ENCODE peak calls at places on chromosomes 7 and 10, in seven cellular contexts. G is IMR-90, Y is astrocyte of the spinal cord, T is GOT3, S is iPS DF 19.7, Z is Right ventricle myocardium superior, L is fibroblast of gingiva. Q is an unnamed sample.

GRCh38 chr7:26705567-26705966 is 158.8 kb downstream of the SKAP2 start:
- DNase-seq in G (peak), Y (peak), T (no peak), S (no peak), Z (no peak), L (peak), Q (peak)

GRCh38 chr10:12181065-12181775 is 14.5 kb downstream of the NUDT5 start:
- DNase-seq in G (no peak), Y (peak), T (no peak), S (no peak), Z (no peak), L (no peak), Q (peak)

GRCh38 chr10:30803901-30804322 is 174.4 kb upstream of the LYZL2 start:
- DNase-seq in G (peak), Y (peak), T (no peak), S (no peak), Z (peak), L (peak), Q (peak)

GRCh38 chr10:68073631-68074403 is 1.3 kb downstream of the HERC4 start:
- DNase-seq in G (peak), Y (no peak), T (no peak), S (no peak), Z (no peak), L (peak), Q (peak)

GRCh38 chr7:30226593-30227268 is 57.7 kb upstream of the ZNRF2 start:
- DNase-seq in G (no peak), Y (no peak), T (no peak), S (peak), Z (no peak), L (no peak), Q (no peak)

GRCh38 chr10:7056216-7056615 is 354.6 kb downstream of the SFMBT2 start:
- DNase-seq in G (no peak), Y (no peak), T (no peak), S (no peak), Z (no peak), L (no peak), Q (no peak)

GRCh38 chr10:29734980-29735627 is 100.3 kb upstream of the SVIL start:
- DNase-seq in G (no peak), Y (peak), T (no peak), S (no peak), Z (peak), L (peak), Q (no peak)

GRCh38 chr10:72660220-72660619 is 31.7 kb upstream of the MCU start:
- DNase-seq in G (no peak), Y (no peak), T (no peak), S (no peak), Z (no peak), L (no peak), Q (no peak)

GRCh38 chr7:135784013-135784412 is 35.4 kb upstream of the FAM180A start:
- DNase-seq in G (no peak), Y (no peak), T (no peak), S (no peak), Z (no peak), L (no peak), Q (no peak)

GRCh38 chr7:95209276-95209675 is 115.1 kb downstream of the PON1 start:
- DNase-seq in G (no peak), Y (peak), T (no peak), S (no peak), Z (no peak), L (no peak), Q (no peak)

GRCh38 chr10:24307173-24307572 is 98.2 kb downstream of the KIAA1217 start:
- DNase-seq in G (no peak), Y (no peak), T (no peak), S (no peak), Z (no peak), L (no peak), Q (peak)

GRCh38 chr10:63217120-63217605 is 84.0 kb downstream of the NRBF2 start:
- DNase-seq in G (peak), Y (peak), T (no peak), S (no peak), Z (no peak), L (peak), Q (peak)

GRCh38 chr10:75431180-75432111 is at the start of gene LRMDA:
- DNase-seq in G (no peak), Y (no peak), T (no peak), S (no peak), Z (peak), L (no peak), Q (peak)

GRCh38 chr10:77441541-77442175 is 195.9 kb downstream of the KCNMA1 start:
- DNase-seq in G (no peak), Y (no peak), T (no peak), S (no peak), Z (no peak), L (no peak), Q (no peak)

GRCh38 chr10:3128379-3129130 is 44.0 kb downstream of the PITRM1 start:
- DNase-seq in G (no peak), Y (no peak), T (no peak), S (no peak), Z (no peak), L (no peak), Q (no peak)

GRCh38 chr7:143408686-143409551 is at the start of gene EPHA1:
- DNase-seq in G (no peak), Y (no peak), T (no peak), S (peak), Z (no peak), L (no peak), Q (no peak)

GRCh38 chr7:1848911-1849311 is 178.8 kb downstream of the ELFN1 start:
- DNase-seq in G (no peak), Y (no peak), T (no peak), S (no peak), Z (peak), L (no peak), Q (no peak)

GRCh38 chr10:114576132-114576487 is 82.0 kb downstream of the ABLIM1 start:
- DNase-seq in G (no peak), Y (no peak), T (no peak), S (no peak), Z (no peak), L (no peak), Q (no peak)

GRCh38 chr10:128463991-128464755 is 337.9 kb upstream of the MKI67 start:
- DNase-seq in G (peak), Y (peak), T (peak), S (no peak), Z (no peak), L (peak), Q (peak)

Q was measured in iris pigment epithelial cell.